ENCODE peak calls at places on chromosomes 16 and 17, in nine cellular contexts. V is pancreas; K is stimulated activated CD4-positive, alpha-beta T cell treated with anti-CD3 and anti-CD28 coated beads, TNF-alpha, amount 100 ng/mL, for 24 hours; D is SW 1271; X is BE2C; U is foreskin fibroblast; Z is EL; T is AG04449; N is NCI-H1105. J is an unnamed sample.
A peak's percentile ranks its signal among the peaks of the same experiment; 100 is the strongest.

GRCh38 chr17:65556014-65556909 is 5.2 kb downstream of the AXIN2 start:
- DNase-seq in V (peak; percentile 88), K (peak; percentile 91), D (no peak), X (peak; percentile 85), U (peak; percentile 46), Z (peak; percentile 59), T (no peak), N (peak; percentile 28), J (peak; percentile 94)

GRCh38 chr16:49601541-49601940 is 227.9 kb downstream of the C16orf78 start:
- DNase-seq in V (no peak), K (no peak), D (no peak), X (no peak), U (no peak), Z (no peak), T (no peak), N (no peak), J (no peak)

GRCh38 chr16:69119536-69119935 is 12.9 kb downstream of the CHTF8 start:
- DNase-seq in V (no peak), K (no peak), D (no peak), X (no peak), U (no peak), Z (no peak), T (no peak), N (no peak), J (no peak)

GRCh38 chr17:57955183-57955952 is at the start of gene CUEDC1:
- DNase-seq in V (peak; percentile 82), K (peak; percentile 70), D (no peak), X (peak; percentile 89), U (peak; percentile 59), Z (peak; percentile 64), T (no peak), N (peak; percentile 34), J (peak; percentile 82)

GRCh38 chr16:16137110-16137509 is 86.2 kb downstream of the ABCC6 start:
- DNase-seq in V (no peak), K (no peak), D (no peak), X (no peak), U (no peak), Z (no peak), T (no peak), N (no peak), J (no peak)

GRCh38 chr17:51054748-51055147 is 65.9 kb downstream of the SPAG9 start:
- DNase-seq in V (no peak), K (no peak), D (no peak), X (no peak), U (no peak), Z (no peak), T (no peak), N (no peak), J (no peak)

GRCh38 chr17:81193470-81194224 is 27.6 kb upstream of the AATK start:
- DNase-seq in V (no peak), K (no peak), D (no peak), X (peak; percentile 70), U (no peak), Z (no peak), T (no peak), N (no peak), J (no peak)

GRCh38 chr17:27915715-27916114 is 22.6 kb upstream of the LYRM9 start:
- DNase-seq in V (no peak), K (no peak), D (no peak), X (no peak), U (no peak), Z (no peak), T (no peak), N (no peak), J (no peak)

GRCh38 chr17:78528541-78528940 is 48.7 kb downstream of the DNAH17 start:
- DNase-seq in V (no peak), K (no peak), D (no peak), X (no peak), U (no peak), Z (no peak), T (no peak), N (peak; percentile 68), J (no peak)

GRCh38 chr17:16040710-16041251 is 41.2 kb downstream of the TTC19 start:
- DNase-seq in V (peak; percentile 80), K (no peak), D (no peak), X (no peak), U (peak; percentile 9), Z (peak; percentile 65), T (peak; percentile 26), N (no peak), J (peak; percentile 21)